ENCODE peak calls at places on chromosomes 2 and 18, in nine cellular contexts. One of them, this sample, is unnamed.

GRCh38 chr18:36348971-36349417 is 51.5 kb downstream of the FHOD3 start:
- DNase-seq in A549: no peak
- DNase-seq in heart left ventricle: no peak
- DNase-seq in prostate gland: no peak
- DNase-seq in Peyer's patch: no peak
- DNase-seq in IMR-90: no peak
- DNase-seq in adrenal gland: no peak
- DNase-seq in GM12878: no peak
- DNase-seq in spleen: no peak
- DNase-seq in this sample: no peak

GRCh38 chr2:205848601-205849000 is 166.3 kb downstream of the NRP2 start:
- DNase-seq in prostate gland: no peak
- DNase-seq in GM12878: no peak
- DNase-seq in adrenal gland: no peak
- DNase-seq in heart left ventricle: no peak
- DNase-seq in A549: no peak
- DNase-seq in IMR-90: peak; percentile 41
- DNase-seq in Peyer's patch: no peak
- DNase-seq in spleen: no peak
- DNase-seq in this sample: no peak

GRCh38 chr2:233210843-233211600 is 40.5 kb upstream of the ATG16L1 start:
- DNase-seq in heart left ventricle: peak; percentile 89
- DNase-seq in prostate gland: peak; percentile 74
- DNase-seq in GM12878: no peak
- DNase-seq in A549: no peak
- DNase-seq in Peyer's patch: no peak
- DNase-seq in adrenal gland: peak; percentile 55
- DNase-seq in spleen: peak; percentile 78
- DNase-seq in IMR-90: peak; percentile 90
- DNase-seq in this sample: peak; percentile 88

GRCh38 chr2:240759454-240759853 is 60.6 kb downstream of the KIF1A start:
- DNase-seq in adrenal gland: no peak
- DNase-seq in spleen: no peak
- DNase-seq in A549: no peak
- DNase-seq in GM12878: peak; percentile 13
- DNase-seq in Peyer's patch: no peak
- DNase-seq in prostate gland: no peak
- DNase-seq in heart left ventricle: no peak
- DNase-seq in IMR-90: no peak
- DNase-seq in this sample: no peak

GRCh38 chr2:208265371-208265806 is 666 bp upstream of the PIKFYVE start:
- DNase-seq in spleen: peak; percentile 85
- DNase-seq in prostate gland: no peak
- DNase-seq in A549: no peak
- DNase-seq in GM12878: no peak
- DNase-seq in IMR-90: peak; percentile 53
- DNase-seq in heart left ventricle: no peak
- DNase-seq in Peyer's patch: peak; percentile 75
- DNase-seq in adrenal gland: no peak
- DNase-seq in this sample: no peak

GRCh38 chr18:21327101-21327500 is 85.1 kb downstream of the GREB1L start:
- DNase-seq in prostate gland: no peak
- DNase-seq in GM12878: no peak
- DNase-seq in spleen: no peak
- DNase-seq in heart left ventricle: no peak
- DNase-seq in adrenal gland: no peak
- DNase-seq in IMR-90: no peak
- DNase-seq in Peyer's patch: no peak
- DNase-seq in A549: no peak
- DNase-seq in this sample: no peak

GRCh38 chr2:29446852-29447251 is 331.6 kb downstream of the CLIP4 start:
- DNase-seq in adrenal gland: no peak
- DNase-seq in heart left ventricle: no peak
- DNase-seq in IMR-90: no peak
- DNase-seq in spleen: no peak
- DNase-seq in A549: no peak
- DNase-seq in Peyer's patch: no peak
- DNase-seq in prostate gland: no peak
- DNase-seq in GM12878: no peak
- DNase-seq in this sample: no peak

GRCh38 chr2:85797959-85798358 is 44.2 kb downstream of the ATOH8 start:
- DNase-seq in heart left ventricle: no peak
- DNase-seq in GM12878: no peak
- DNase-seq in IMR-90: peak; percentile 49
- DNase-seq in adrenal gland: no peak
- DNase-seq in Peyer's patch: no peak
- DNase-seq in spleen: no peak
- DNase-seq in prostate gland: no peak
- DNase-seq in A549: peak; percentile 26
- DNase-seq in this sample: no peak

GRCh38 chr2:105568323-105568610 is 169.4 kb upstream of the FHL2 start:
- DNase-seq in IMR-90: no peak
- DNase-seq in A549: no peak
- DNase-seq in heart left ventricle: no peak
- DNase-seq in Peyer's patch: no peak
- DNase-seq in spleen: no peak
- DNase-seq in GM12878: no peak
- DNase-seq in adrenal gland: no peak
- DNase-seq in prostate gland: no peak
- DNase-seq in this sample: no peak

GRCh38 chr2:201572822-201573493 is 70.3 kb downstream of the TMEM237 start:
- DNase-seq in adrenal gland: no peak
- DNase-seq in IMR-90: no peak
- DNase-seq in spleen: no peak
- DNase-seq in Peyer's patch: no peak
- DNase-seq in GM12878: no peak
- DNase-seq in prostate gland: no peak
- DNase-seq in A549: no peak
- DNase-seq in heart left ventricle: no peak
- DNase-seq in this sample: no peak

GRCh38 chr2:201574754-201575153 is 68.5 kb downstream of the TMEM237 start:
- DNase-seq in A549: no peak
- DNase-seq in adrenal gland: no peak
- DNase-seq in prostate gland: no peak
- DNase-seq in GM12878: no peak
- DNase-seq in IMR-90: no peak
- DNase-seq in Peyer's patch: no peak
- DNase-seq in heart left ventricle: no peak
- DNase-seq in spleen: no peak
- DNase-seq in this sample: no peak

GRCh38 chr2:201579536-201579935 is 63.8 kb downstream of the TMEM237 start:
- DNase-seq in GM12878: no peak
- DNase-seq in spleen: no peak
- DNase-seq in prostate gland: no peak
- DNase-seq in adrenal gland: no peak
- DNase-seq in Peyer's patch: no peak
- DNase-seq in A549: no peak
- DNase-seq in heart left ventricle: no peak
- DNase-seq in IMR-90: peak; percentile 37
- DNase-seq in this sample: no peak

GRCh38 chr2:201580486-201580885 is 62.8 kb downstream of the TMEM237 start:
- DNase-seq in spleen: no peak
- DNase-seq in heart left ventricle: no peak
- DNase-seq in adrenal gland: no peak
- DNase-seq in IMR-90: peak; percentile 89
- DNase-seq in prostate gland: no peak
- DNase-seq in Peyer's patch: no peak
- DNase-seq in A549: peak; percentile 36
- DNase-seq in GM12878: no peak
- DNase-seq in this sample: no peak

DNA sequence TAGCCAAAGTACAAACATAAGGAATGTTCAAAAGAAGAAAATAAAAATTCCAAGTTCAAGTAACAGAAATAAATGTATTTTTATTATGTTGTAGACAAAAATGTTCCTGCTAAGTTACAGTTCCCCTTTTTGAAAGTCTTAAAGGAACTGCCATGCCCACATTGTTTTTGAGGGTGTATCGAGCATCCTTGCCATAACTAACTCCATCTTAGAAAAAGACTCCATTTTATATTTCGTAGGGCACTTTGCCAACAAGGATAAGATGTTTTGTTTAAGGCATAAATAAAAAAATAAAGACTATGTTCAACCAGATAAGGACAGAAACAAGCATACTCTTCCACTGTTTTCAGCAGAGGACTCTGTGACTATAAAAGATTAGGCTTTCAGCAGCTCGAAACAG is 67.3 kb downstream of the TMEM237 start:
- DNase-seq in prostate gland: no peak
- DNase-seq in GM12878: no peak
- DNase-seq in heart left ventricle: no peak
- DNase-seq in Peyer's patch: no peak
- DNase-seq in A549: no peak
- DNase-seq in IMR-90: no peak
- DNase-seq in spleen: no peak
- DNase-seq in adrenal gland: no peak
- DNase-seq in this sample: no peak
- H3K4me1 ChIP-seq in prostate gland: no peaks in the 10 kb centered on the region
- H3K4me1 ChIP-seq in GM12878: peaks cover 12% of the 10 kb centered on the region
- H3K4me1 ChIP-seq in heart left ventricle: no peaks in the 10 kb centered on the region
- H3K4me1 ChIP-seq in Peyer's patch: no peaks in the 10 kb centered on the region
- H3K4me1 ChIP-seq in A549: peaks cover 18% of the 10 kb centered on the region
- H3K4me1 ChIP-seq in IMR-90: peaks cover 9% of the 10 kb centered on the region
- H3K4me1 ChIP-seq in spleen: peaks cover 40% of the 10 kb centered on the region
- H3K4me1 ChIP-seq in adrenal gland: no peaks in the 10 kb centered on the region
- H3K4me1 ChIP-seq in this sample: no peaks in the 10 kb centered on the region

DNA sequence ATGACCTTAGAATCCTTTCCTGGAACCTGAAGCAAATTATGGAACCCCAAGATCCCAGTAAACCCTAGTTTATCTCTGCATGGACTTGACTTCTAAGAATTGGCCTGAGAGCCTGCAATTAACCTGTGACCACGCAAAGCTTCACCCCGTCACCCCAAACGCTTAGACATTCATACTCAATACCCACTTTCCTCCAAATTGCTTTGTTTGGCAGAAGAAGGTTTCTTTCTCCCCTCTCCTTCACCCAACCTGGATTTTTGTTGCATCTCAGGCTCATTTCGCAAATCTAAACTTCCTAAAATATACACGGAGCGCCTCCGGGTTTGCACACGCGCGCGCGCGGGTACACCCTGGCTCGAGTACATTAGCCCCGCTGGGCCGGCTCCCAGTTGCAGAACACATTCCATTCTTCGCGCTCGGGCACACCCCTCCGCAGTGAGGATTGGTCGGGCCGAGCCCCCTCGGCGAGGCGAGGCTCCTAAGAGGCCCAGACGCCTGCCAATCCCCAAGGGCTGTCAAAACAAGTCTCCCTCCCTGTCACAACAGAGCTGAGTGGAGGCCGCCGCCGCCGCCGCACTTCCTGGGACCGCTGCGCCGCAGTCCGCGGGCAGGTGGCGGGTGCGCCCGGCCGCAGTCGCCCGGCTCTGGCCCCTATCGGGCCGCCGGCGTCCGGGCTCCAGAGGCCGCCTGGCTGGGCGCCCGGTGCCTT is at the start of gene PLCL1:
- DNase-seq in adrenal gland: peak; percentile 92
- DNase-seq in spleen: peak; percentile 94
- DNase-seq in GM12878: peak; percentile 40
- DNase-seq in A549: peak; percentile 81
- DNase-seq in Peyer's patch: peak; percentile 77
- DNase-seq in IMR-90: peak; percentile 87
- DNase-seq in prostate gland: peak; percentile 94
- DNase-seq in heart left ventricle: peak; percentile 95
- DNase-seq in this sample: peak; percentile 91
- TF ChIP-seq POLR2A in adrenal gland: peak; percentile 77
- TF ChIP-seq POLR2A in spleen: no peak
- TF ChIP-seq POLR2A in GM12878: no peak
- TF ChIP-seq POLR2A in A549: no peak
- TF ChIP-seq POLR2A in Peyer's patch: no peak
- TF ChIP-seq POLR2A in IMR-90: no peak
- TF ChIP-seq POLR2A in prostate gland: peak; percentile 83
- TF ChIP-seq POLR2A in heart left ventricle: peak; percentile 36
- TF ChIP-seq POLR2A in this sample: no peak

DNA sequence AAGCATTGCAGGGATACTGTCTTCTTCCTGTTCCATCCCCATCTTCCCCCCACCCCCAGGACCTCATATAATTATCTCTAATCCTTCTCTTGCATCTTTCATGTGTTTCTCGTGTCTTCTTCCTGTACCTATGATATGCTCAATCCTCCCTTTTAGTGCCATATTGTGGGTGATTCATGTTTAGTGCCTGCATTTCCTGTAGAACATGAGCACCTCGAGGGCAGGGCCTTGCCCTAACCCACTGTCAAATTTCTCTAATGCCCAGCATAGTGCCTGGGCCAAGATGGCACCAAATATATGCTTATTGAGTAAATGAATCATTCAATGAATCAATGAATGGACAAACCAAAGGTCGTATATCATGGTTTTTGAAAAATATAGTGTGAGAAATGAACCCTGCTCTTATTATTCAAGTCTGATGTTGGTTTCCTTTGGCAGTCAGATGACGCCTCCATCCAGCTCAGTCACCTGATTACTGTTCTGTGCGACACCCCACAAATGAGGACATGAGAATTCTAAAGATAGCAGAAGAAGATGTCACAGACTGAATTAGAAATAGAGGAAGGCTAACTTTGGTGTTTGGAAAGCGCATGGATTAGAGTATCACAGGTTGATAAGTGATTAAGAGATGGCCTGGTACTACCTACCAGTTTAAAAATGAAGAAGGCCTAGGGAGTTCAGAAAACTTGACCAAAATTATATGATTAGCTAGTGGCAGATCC is 278.4 kb downstream of the PRKCE start:
- DNase-seq in prostate gland: no peak
- DNase-seq in spleen: no peak
- DNase-seq in A549: no peak
- DNase-seq in IMR-90: no peak
- DNase-seq in heart left ventricle: no peak
- DNase-seq in Peyer's patch: peak; percentile 32
- DNase-seq in adrenal gland: no peak
- DNase-seq in GM12878: no peak
- DNase-seq in this sample: no peak
- H3K4me1 ChIP-seq in prostate gland: no peaks in the 10 kb centered on the region
- H3K4me1 ChIP-seq in spleen: peaks cover 33% of the 10 kb centered on the region
- H3K4me1 ChIP-seq in A549: no peaks in the 10 kb centered on the region
- H3K4me1 ChIP-seq in IMR-90: no peaks in the 10 kb centered on the region
- H3K4me1 ChIP-seq in heart left ventricle: peaks cover 27% of the 10 kb centered on the region
- H3K4me1 ChIP-seq in Peyer's patch: no peaks in the 10 kb centered on the region
- H3K4me1 ChIP-seq in adrenal gland: no peaks in the 10 kb centered on the region
- H3K4me1 ChIP-seq in GM12878: peaks cover 12% of the 10 kb centered on the region
- H3K4me1 ChIP-seq in this sample: no peaks in the 10 kb centered on the region

DNA sequence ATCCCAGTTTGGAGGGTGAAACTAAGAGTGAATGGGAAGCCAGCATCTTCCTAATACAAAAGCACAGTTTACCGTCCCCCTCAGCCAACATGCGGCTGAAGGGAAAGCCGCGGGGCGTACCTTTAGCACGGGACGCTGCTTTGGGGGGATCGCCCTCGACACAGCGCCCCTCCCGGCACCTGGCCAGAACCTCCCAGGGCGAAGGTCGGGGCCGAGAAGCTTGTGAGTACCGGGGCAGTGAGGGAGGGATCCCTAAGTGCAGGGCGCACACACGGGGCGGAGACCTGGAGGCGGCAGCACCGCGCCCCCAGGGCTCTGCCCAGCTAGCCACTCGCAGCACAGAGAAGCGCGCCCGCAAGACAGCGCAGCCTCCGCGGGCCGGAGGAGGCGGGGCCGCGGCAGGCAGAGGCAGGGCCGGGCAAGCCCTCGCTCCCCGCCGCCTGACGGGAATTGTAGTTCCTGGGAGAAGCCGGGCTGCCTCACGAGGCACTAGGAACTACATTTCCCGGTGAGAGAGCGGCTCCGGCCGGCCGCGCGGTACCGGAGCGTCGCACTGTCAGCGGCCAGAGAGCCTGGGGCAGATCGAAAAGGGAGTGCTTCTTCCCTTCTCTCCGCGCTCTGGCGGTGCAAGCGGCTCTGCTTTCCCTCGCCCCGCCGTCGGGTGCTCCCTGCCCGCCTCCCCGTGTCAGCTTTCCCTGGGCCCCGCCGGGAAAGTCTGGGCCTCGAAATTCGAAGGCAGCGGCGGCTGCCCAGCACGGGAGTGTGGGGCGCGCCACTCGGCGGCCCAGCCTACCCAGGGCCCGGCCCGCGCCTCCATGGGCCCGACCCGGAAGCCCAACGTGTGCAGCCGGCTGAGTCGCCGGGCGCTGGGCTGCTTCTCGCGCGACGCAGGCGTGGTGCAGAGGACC is at the start of the genes DCAF17 and METTL8:
- DNase-seq in prostate gland: peak; percentile 95
- DNase-seq in IMR-90: peak; percentile 94
- DNase-seq in A549: peak; percentile 97
- DNase-seq in GM12878: peak; percentile 94
- DNase-seq in adrenal gland: peak; percentile 95
- DNase-seq in spleen: peak; percentile 100
- DNase-seq in Peyer's patch: peak; percentile 93
- DNase-seq in heart left ventricle: peak; percentile 97
- DNase-seq in this sample: peak; percentile 94
- TF ChIP-seq POLR2A in prostate gland: no peak
- TF ChIP-seq POLR2A in IMR-90: peak; percentile 55
- TF ChIP-seq POLR2A in A549: peak; percentile 62
- TF ChIP-seq POLR2A in GM12878: peak; percentile 92
- TF ChIP-seq POLR2A in adrenal gland: peak; percentile 82
- TF ChIP-seq POLR2A in spleen: peak; percentile 56
- TF ChIP-seq POLR2A in Peyer's patch: peak; percentile 87
- TF ChIP-seq POLR2A in heart left ventricle: no peak
- TF ChIP-seq POLR2A in this sample: peak; percentile 35

This sample was measured in ovary.